ENCODE peak calls at places on chromosome X, in five cellular contexts. G is neuronal stem cell, B is mesenchymal stem cell, I is H1, D is trophoblast cell. R is an unnamed sample.

GRCh38 chrX:8868906-8869305 is 67.7 kb upstream of the FAM9A start:
- DNase-seq in G (no peak), B (peak; percentile 18), I (no peak), D (no peak), R (no peak)

GRCh38 chrX:132270699-132271098 is 51.5 kb upstream of the RAP2C start:
- DNase-seq in G (no peak), B (peak; percentile 77), I (no peak), D (peak; percentile 38), R (no peak)

GRCh38 chrX:141936080-141936479 is 32.4 kb downstream of the MAGEC1 start:
- DNase-seq in G (no peak), B (no peak), I (no peak), D (no peak), R (no peak)

GRCh38 chrX:9662148-9662547 is 103.5 kb downstream of the GPR143 start:
- DNase-seq in G (no peak), B (peak; percentile 90), I (no peak), D (no peak), R (no peak)

GRCh38 chrX:83845397-83845796 is 15.5 kb upstream of the CYLC1 start:
- DNase-seq in G (peak; percentile 12), B (peak; percentile 7), I (no peak), D (no peak), R (no peak)

GRCh38 chrX:16212024-16212423 is 44.7 kb downstream of the MAGEB17 start:
- DNase-seq in G (no peak), B (peak; percentile 5), I (no peak), D (no peak), R (no peak)

GRCh38 chrX:100264200-100264599 is 145.9 kb downstream of the PCDH19 start:
- DNase-seq in G (no peak), B (no peak), I (no peak), D (no peak), R (no peak)

GRCh38 chrX:101276238-101276637 is 14.9 kb downstream of the TAF7L start:
- DNase-seq in G (no peak), B (no peak), I (no peak), D (no peak), R (no peak)

GRCh38 chrX:149571770-149572169 is 15.5 kb downstream of the MAGEA9B start:
- DNase-seq in G (no peak), B (no peak), I (no peak), D (no peak), R (no peak)

GRCh38 chrX:139725720-139726119 is 17.8 kb upstream of the MCF2 start:
- DNase-seq in G (no peak), B (no peak), I (no peak), D (no peak), R (no peak)

GRCh38 chrX:122363112-122363511 is 821.0 kb upstream of the GRIA3 start:
- DNase-seq in G (no peak), B (no peak), I (no peak), D (no peak), R (peak; percentile 39)

GRCh38 chrX:152641996-152642395 is 4.3 kb downstream of the GABRQ start:
- DNase-seq in G (peak; percentile 18), B (no peak), I (peak; percentile 43), D (no peak), R (peak; percentile 61)

GRCh38 chrX:2677764-2678163 is 13.3 kb upstream of the CD99 start:
- DNase-seq in G (no peak), B (peak; percentile 95), I (no peak), D (peak; percentile 66), R (peak; percentile 47)

GRCh38 chrX:42466706-42467105 is 311.3 kb downstream of the PPP1R2C start:
- DNase-seq in G (no peak), B (no peak), I (no peak), D (no peak), R (no peak)

GRCh38 chrX:5086388-5086787 is 1142.3 kb downstream of the NLGN4X start:
- DNase-seq in G (no peak), B (no peak), I (no peak), D (no peak), R (no peak)

GRCh38 chrX:119617511-119618164 is 11.4 kb upstream of the NKRF start:
- DNase-seq in G (no peak), B (no peak), I (no peak), D (no peak), R (no peak)

GRCh38 chrX:154484255-154485149 is 1.9 kb downstream of the UBL4A start:
- DNase-seq in G (no peak), B (no peak), I (no peak), D (no peak), R (no peak)

GRCh38 chrX:154695913-154696312 is 42.5 kb upstream of the CTAG2 start:
- DNase-seq in G (no peak), B (no peak), I (no peak), D (no peak), R (no peak)

GRCh38 chrX:1899841-1900240 is 285.0 kb downstream of the ASMT start:
- DNase-seq in G (no peak), B (no peak), I (no peak), D (no peak), R (no peak)

GRCh38 chrX:45508459-45508858 is 307.8 kb upstream of the DIPK2B start:
- DNase-seq in G (no peak), B (peak; percentile 19), I (no peak), D (no peak), R (no peak)

GRCh38 chrX:97700547-97700946 is 816.8 kb downstream of the RPA4 start:
- DNase-seq in G (no peak), B (no peak), I (no peak), D (no peak), R (no peak)

GRCh38 chrX:71111141-71111843 is at the start of gene IL2RG:
- DNase-seq in G (no peak), B (no peak), I (no peak), D (no peak), R (no peak)

GRCh38 chrX:37846141-37846540 is 1.2 kb downstream of the DYNLT3 start:
- DNase-seq in G (no peak), B (peak; percentile 14), I (no peak), D (no peak), R (no peak)

GRCh38 chrX:106955004-106955772 is 35.0 kb downstream of the CLDN2 start:
- DNase-seq in G (no peak), B (no peak), I (no peak), D (peak; percentile 42), R (no peak)

GRCh38 chrX:136199365-136199764 is 51.8 kb downstream of the MAP7D3 start:
- DNase-seq in G (no peak), B (peak; percentile 62), I (no peak), D (peak; percentile 67), R (no peak)

GRCh38 chrX:108261541-108262218 is 170.1 kb downstream of the ATG4A start:
- DNase-seq in G (no peak), B (peak; percentile 79), I (no peak), D (no peak), R (no peak)

GRCh38 chrX:24241822-24242648 is 71.8 kb downstream of the SUPT20HL2 start:
- DNase-seq in G (no peak), B (peak; percentile 32), I (no peak), D (no peak), R (no peak)

GRCh38 chrX:37959212-37960021 is 46.9 kb upstream of the SYTL5 start:
- DNase-seq in G (no peak), B (no peak), I (no peak), D (no peak), R (no peak)

GRCh38 chrX:152738560-152738959 is 5.0 kb downstream of the MAGEA12 start:
- DNase-seq in G (no peak), B (no peak), I (no peak), D (no peak), R (no peak)

GRCh38 chrX:155188786-155189185 is 27.5 kb upstream of the VBP1 start:
- DNase-seq in G (no peak), B (no peak), I (no peak), D (no peak), R (no peak)

GRCh38 chrX:74242050-74242449 is 61.9 kb upstream of the ZCCHC13 start:
- DNase-seq in G (no peak), B (peak; percentile 83), I (no peak), D (no peak), R (no peak)

GRCh38 chrX:53080628-53081580 is 1.3 kb upstream of the TSPYL2 start:
- DNase-seq in G (no peak), B (no peak), I (no peak), D (no peak), R (no peak)

GRCh38 chrX:135421537-135421931 is 210 bp upstream of the SMIM10L2A start:
- DNase-seq in G (peak; percentile 66), B (peak; percentile 37), I (peak; percentile 88), D (peak; percentile 37), R (peak; percentile 91)

GRCh38 chrX:112746812-112747630 is 67.3 kb upstream of the LHFPL1 start:
- DNase-seq in G (no peak), B (peak; percentile 64), I (no peak), D (peak; percentile 40), R (no peak)

GRCh38 chrX:12910424-12910823 is 4.0 kb downstream of the TLR8 start:
- DNase-seq in G (no peak), B (no peak), I (no peak), D (no peak), R (no peak)

DNA sequence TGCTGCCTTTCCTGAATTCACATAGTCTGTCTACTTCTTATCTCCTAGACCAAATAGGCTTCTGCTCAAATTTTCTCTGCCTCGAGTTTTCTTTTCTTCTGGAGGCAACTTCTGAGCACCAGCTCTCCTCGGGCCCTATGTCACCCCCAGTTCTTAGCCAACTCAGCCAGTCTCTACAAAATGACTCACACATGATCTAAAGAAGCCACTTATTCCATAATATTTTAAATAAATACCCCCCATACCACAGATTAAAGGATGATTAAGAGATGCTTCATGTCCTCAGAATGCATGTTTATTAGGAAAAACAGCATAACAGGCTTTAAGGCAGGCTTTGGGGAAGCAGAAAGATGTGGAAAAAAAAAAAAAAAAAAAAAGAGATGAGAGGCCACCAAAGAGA is 36.6 kb upstream of the DDX53 start:
- DNase-seq in G (no peak), B (peak; percentile 17), I (no peak), D (no peak), R (no peak)
- H3K4ac ChIP-seq in G (no peak overlapping the region), B (no peak overlapping the region), I (no peak overlapping the region), D (no peak overlapping the region), R (no peak overlapping the region)

GRCh38 chrX:114774691-114775090 is 190.8 kb downstream of the HTR2C start:
- DNase-seq in G (no peak), B (no peak), I (no peak), D (no peak), R (peak; percentile 50)
- H2BK12ac ChIP-seq in G (no peak overlapping the region), B (no peak overlapping the region), I (no peak overlapping the region), D (no peak overlapping the region), R (no peak overlapping the region)

GRCh38 chrX:11254417-11255109 is 38.6 kb upstream of the AMELX start:
- DNase-seq in G (no peak), B (no peak), I (no peak), D (no peak), R (no peak)
- H3K4ac ChIP-seq in G (no peak overlapping the region), B (no peak overlapping the region), I (no peak overlapping the region), D (no peak overlapping the region), R (no peak overlapping the region)

GRCh38 chrX:110116066-110116465 is 113.2 kb downstream of the TMEM164 start:
- DNase-seq in G (no peak), B (no peak), I (no peak), D (no peak), R (no peak)

GRCh38 chrX:110118535-110118934 is 115.6 kb downstream of the TMEM164 start:
- DNase-seq in G (no peak), B (no peak), I (no peak), D (no peak), R (no peak)

GRCh38 chrX:110120025-110120424 is 117.1 kb downstream of the TMEM164 start:
- DNase-seq in G (no peak), B (no peak), I (no peak), D (no peak), R (no peak)

GRCh38 chrX:110116581-110116980 is 113.7 kb downstream of the TMEM164 start:
- DNase-seq in G (no peak), B (no peak), I (no peak), D (no peak), R (no peak)

GRCh38 chrX:110119480-110119879 is 116.6 kb downstream of the TMEM164 start:
- DNase-seq in G (no peak), B (no peak), I (no peak), D (no peak), R (no peak)
- H2BK12ac ChIP-seq in G (no peak overlapping the region), B (no peak overlapping the region), I (no peak overlapping the region), D (no peak overlapping the region), R (no peak overlapping the region)

R was measured in H9.